ENCODE peak calls at places on chromosomes 16 and 17, in eight cellular contexts. D, N, Y, S, R, O, U and H are unnamed samples.

GRCh38 chr16:49023095-49023494 is 258.5 kb downstream of the CBLN1 start:
- DNase-seq in D (no peak), N (no peak), Y (no peak), S (peak), R (no peak), O (no peak), U (peak), H (no peak)

GRCh38 chr16:81567987-81568748 is 123.6 kb downstream of the CMIP start:
- DNase-seq in D (peak), N (no peak), Y (peak), S (peak), R (no peak), O (no peak), U (peak), H (no peak)

GRCh38 chr17:55089251-55089650 is 120.7 kb downstream of the STXBP4 start:
- DNase-seq in D (no peak), N (no peak), Y (no peak), S (no peak), R (no peak), O (no peak), U (no peak), H (no peak)

GRCh38 chr16:66547101-66547989 is 2.6 kb downstream of the TK2 start:
- DNase-seq in D (no peak), N (no peak), Y (no peak), S (no peak), R (no peak), O (no peak), U (no peak), H (no peak)

GRCh38 chr17:4199818-4200402 is 56.9 kb downstream of the CYB5D2 start:
- DNase-seq in D (peak), N (no peak), Y (peak), S (peak), R (peak), O (no peak), U (peak), H (peak)

GRCh38 chr17:20063665-20064648 is 54.8 kb downstream of the SPECC1 start:
- DNase-seq in D (no peak), N (no peak), Y (no peak), S (peak), R (peak), O (no peak), U (peak), H (peak)

GRCh38 chr16:66740010-66740409 is 11.4 kb downstream of the DYNC1LI2 start:
- DNase-seq in D (peak), N (no peak), Y (peak), S (peak), R (peak), O (no peak), U (peak), H (peak)

GRCh38 chr17:81593105-81593871 is 41.1 kb upstream of the FAAP100 start:
- DNase-seq in D (no peak), N (no peak), Y (no peak), S (no peak), R (no peak), O (no peak), U (no peak), H (no peak)

GRCh38 chr17:30300803-30301202 is 9.1 kb upstream of the BLMH start:
- DNase-seq in D (no peak), N (no peak), Y (no peak), S (no peak), R (no peak), O (no peak), U (no peak), H (no peak)

GRCh38 chr16:468072-468821 is 42.8 kb downstream of the RAB11FIP3 start:
- DNase-seq in D (no peak), N (no peak), Y (no peak), S (no peak), R (peak), O (no peak), U (no peak), H (no peak)

GRCh38 chr16:52741386-52741785 is 194.4 kb upstream of the TOX3 start:
- DNase-seq in D (peak), N (no peak), Y (no peak), S (no peak), R (peak), O (no peak), U (no peak), H (peak)

GRCh38 chr16:88785106-88785924 is at the start of gene PIEZO1:
- DNase-seq in D (peak), N (peak), Y (peak), S (peak), R (peak), O (no peak), U (no peak), H (peak)

GRCh38 chr17:29107933-29108805 is 65.2 kb downstream of the PIPOX start:
- DNase-seq in D (no peak), N (no peak), Y (no peak), S (no peak), R (no peak), O (no peak), U (peak), H (no peak)

GRCh38 chr17:12623220-12623848 is 42.4 kb upstream of the MYOCD start:
- DNase-seq in D (no peak), N (no peak), Y (no peak), S (no peak), R (no peak), O (no peak), U (no peak), H (no peak)

GRCh38 chr17:50640701-50641338 is 6.1 kb downstream of the ABCC3 start:
- DNase-seq in D (no peak), N (no peak), Y (no peak), S (no peak), R (no peak), O (no peak), U (peak), H (no peak)

GRCh38 chr17:14593956-14594355 is 293.1 kb downstream of the HS3ST3B1 start:
- DNase-seq in D (no peak), N (no peak), Y (no peak), S (no peak), R (no peak), O (no peak), U (no peak), H (no peak)

GRCh38 chr17:69093279-69093789 is 32.6 kb upstream of the ABCA9 start:
- DNase-seq in D (no peak), N (no peak), Y (no peak), S (no peak), R (no peak), O (no peak), U (no peak), H (no peak)

GRCh38 chr17:42027961-42028790 is 8.3 kb downstream of the NKIRAS2 start:
- DNase-seq in D (peak), N (no peak), Y (no peak), S (no peak), R (peak), O (no peak), U (no peak), H (peak)

GRCh38 chr17:57889892-57890856 is 40.3 kb upstream of the MRPS23 start:
- DNase-seq in D (no peak), N (no peak), Y (no peak), S (peak), R (no peak), O (no peak), U (peak), H (no peak)

GRCh38 chr17:38447502-38448095 is 19.3 kb downstream of the ARHGAP23 start:
- DNase-seq in D (no peak), N (no peak), Y (no peak), S (no peak), R (no peak), O (no peak), U (peak), H (no peak)

GRCh38 chr17:73091770-73092517 is 544 bp downstream of the SLC39A11 start:
- DNase-seq in D (no peak), N (no peak), Y (peak), S (peak), R (peak), O (no peak), U (no peak), H (peak)

GRCh38 chr17:31787857-31788570 is 71.0 kb downstream of the COPRS start:
- DNase-seq in D (no peak), N (no peak), Y (no peak), S (peak), R (no peak), O (no peak), U (peak), H (no peak)

GRCh38 chr17:29136998-29137730 is 43.0 kb downstream of the MYO18A start:
- DNase-seq in D (no peak), N (no peak), Y (peak), S (peak), R (no peak), O (no peak), U (peak), H (no peak)

GRCh38 chr17:79829004-79829403 is 10.2 kb downstream of the CBX4 start:
- DNase-seq in D (no peak), N (no peak), Y (no peak), S (no peak), R (no peak), O (no peak), U (no peak), H (no peak)

GRCh38 chr16:363110-364090 is 6.9 kb downstream of the MRPL28 start:
- DNase-seq in D (peak), N (no peak), Y (no peak), S (no peak), R (no peak), O (no peak), U (peak), H (no peak)

GRCh38 chr16:75198135-75198600 is 8.8 kb downstream of the CTRB2 start:
- DNase-seq in D (peak), N (no peak), Y (no peak), S (peak), R (no peak), O (no peak), U (no peak), H (no peak)

GRCh38 chr17:30232015-30232821 is 3.3 kb downstream of the SLC6A4 start:
- DNase-seq in D (peak), N (no peak), Y (no peak), S (no peak), R (no peak), O (no peak), U (no peak), H (no peak)

GRCh38 chr17:77322534-77323412 is 182.0 kb downstream of the SEC14L1 start:
- DNase-seq in D (peak), N (no peak), Y (no peak), S (peak), R (no peak), O (no peak), U (peak), H (peak)

GRCh38 chr17:49746791-49747490 is 17.0 kb downstream of the FAM117A start:
- DNase-seq in D (no peak), N (no peak), Y (no peak), S (no peak), R (peak), O (no peak), U (peak), H (no peak)

GRCh38 chr17:76232342-76232741 is 8.0 kb downstream of the RNF157 start:
- DNase-seq in D (no peak), N (no peak), Y (no peak), S (peak), R (no peak), O (no peak), U (no peak), H (no peak)

GRCh38 chr17:44655983-44656700 is at the start of gene MEIOC:
- DNase-seq in D (peak), N (no peak), Y (peak), S (peak), R (peak), O (no peak), U (no peak), H (peak)

GRCh38 chr17:65696739-65697394 is 135.4 kb upstream of the AXIN2 start:
- DNase-seq in D (no peak), N (no peak), Y (no peak), S (peak), R (no peak), O (no peak), U (peak), H (no peak)

GRCh38 chr16:38941-39892 is 14.2 kb downstream of the POLR3K start:
- DNase-seq in D (peak), N (no peak), Y (no peak), S (no peak), R (no peak), O (no peak), U (peak), H (no peak)

GRCh38 chr16:11726008-11726407 is 16.6 kb downstream of the TXNDC11 start:
- DNase-seq in D (no peak), N (no peak), Y (no peak), S (no peak), R (no peak), O (no peak), U (peak), H (no peak)